ENCODE peak calls at places on chromosomes 3 and 15, in ten cellular contexts. One of them, this sample, is unnamed.

GRCh38 chr3:12392101-12392878 is 92.0 kb upstream of the TSEN2 start:
- DNase-seq in EL: no peak
- DNase-seq in left ventricle myocardium inferior: no peak
- DNase-seq in kidney epithelial cell: no peak
- DNase-seq in SW480: no peak
- DNase-seq in nephron progenitor cell: no peak
- DNase-seq in NCI-H345: no peak
- DNase-seq in NCI-H524 treated with DMSO at 0.1 percent for 48 hours: no peak
- DNase-seq in cardiac fibroblast: no peak
- DNase-seq in substantia nigra: no peak
- DNase-seq in this sample: no peak

GRCh38 chr3:57787867-57788623 is 31.9 kb downstream of the SLMAP start:
- DNase-seq in EL: peak
- DNase-seq in left ventricle myocardium inferior: no peak
- DNase-seq in kidney epithelial cell: peak
- DNase-seq in SW480: no peak
- DNase-seq in nephron progenitor cell: no peak
- DNase-seq in NCI-H345: no peak
- DNase-seq in NCI-H524 treated with DMSO at 0.1 percent for 48 hours: no peak
- DNase-seq in cardiac fibroblast: peak
- DNase-seq in substantia nigra: no peak
- DNase-seq in this sample: no peak

GRCh38 chr15:69623521-69624513 is 171.2 kb downstream of the RPLP1 start:
- DNase-seq in EL: no peak
- DNase-seq in left ventricle myocardium inferior: no peak
- DNase-seq in kidney epithelial cell: no peak
- DNase-seq in SW480: no peak
- DNase-seq in nephron progenitor cell: no peak
- DNase-seq in NCI-H345: no peak
- DNase-seq in NCI-H524 treated with DMSO at 0.1 percent for 48 hours: no peak
- DNase-seq in cardiac fibroblast: no peak
- DNase-seq in substantia nigra: no peak
- DNase-seq in this sample: no peak

GRCh38 chr3:36776436-36776835 is 12.1 kb upstream of the DCLK3 start:
- DNase-seq in EL: no peak
- DNase-seq in left ventricle myocardium inferior: no peak
- DNase-seq in kidney epithelial cell: no peak
- DNase-seq in SW480: no peak
- DNase-seq in nephron progenitor cell: no peak
- DNase-seq in NCI-H345: no peak
- DNase-seq in NCI-H524 treated with DMSO at 0.1 percent for 48 hours: no peak
- DNase-seq in cardiac fibroblast: no peak
- DNase-seq in substantia nigra: no peak
- DNase-seq in this sample: no peak

GRCh38 chr3:30770387-30770786 is 124.1 kb downstream of the GADL1 start:
- DNase-seq in EL: peak
- DNase-seq in left ventricle myocardium inferior: no peak
- DNase-seq in kidney epithelial cell: peak
- DNase-seq in SW480: peak
- DNase-seq in nephron progenitor cell: no peak
- DNase-seq in NCI-H345: no peak
- DNase-seq in NCI-H524 treated with DMSO at 0.1 percent for 48 hours: no peak
- DNase-seq in cardiac fibroblast: peak
- DNase-seq in substantia nigra: no peak
- DNase-seq in this sample: no peak

GRCh38 chr3:139935866-139936817 is 1.2 kb downstream of the CLSTN2 start:
- DNase-seq in EL: no peak
- DNase-seq in left ventricle myocardium inferior: peak
- DNase-seq in kidney epithelial cell: no peak
- DNase-seq in SW480: peak
- DNase-seq in nephron progenitor cell: peak
- DNase-seq in NCI-H345: no peak
- DNase-seq in NCI-H524 treated with DMSO at 0.1 percent for 48 hours: no peak
- DNase-seq in cardiac fibroblast: peak
- DNase-seq in substantia nigra: no peak
- DNase-seq in this sample: no peak

GRCh38 chr15:91336691-91337090 is 236.6 kb downstream of the SV2B start:
- DNase-seq in EL: no peak
- DNase-seq in left ventricle myocardium inferior: no peak
- DNase-seq in kidney epithelial cell: no peak
- DNase-seq in SW480: no peak
- DNase-seq in nephron progenitor cell: no peak
- DNase-seq in NCI-H345: no peak
- DNase-seq in NCI-H524 treated with DMSO at 0.1 percent for 48 hours: no peak
- DNase-seq in cardiac fibroblast: no peak
- DNase-seq in substantia nigra: no peak
- DNase-seq in this sample: no peak

GRCh38 chr3:195117978-195118581 is 152.9 kb downstream of the XXYLT1 start:
- DNase-seq in EL: peak
- DNase-seq in left ventricle myocardium inferior: no peak
- DNase-seq in kidney epithelial cell: no peak
- DNase-seq in SW480: peak
- DNase-seq in nephron progenitor cell: no peak
- DNase-seq in NCI-H345: no peak
- DNase-seq in NCI-H524 treated with DMSO at 0.1 percent for 48 hours: no peak
- DNase-seq in cardiac fibroblast: peak
- DNase-seq in substantia nigra: no peak
- DNase-seq in this sample: no peak

GRCh38 chr15:33926260-33926659 is 42.0 kb upstream of the CHRM5 start:
- DNase-seq in EL: no peak
- DNase-seq in left ventricle myocardium inferior: no peak
- DNase-seq in kidney epithelial cell: no peak
- DNase-seq in SW480: no peak
- DNase-seq in nephron progenitor cell: peak
- DNase-seq in NCI-H345: no peak
- DNase-seq in NCI-H524 treated with DMSO at 0.1 percent for 48 hours: no peak
- DNase-seq in cardiac fibroblast: no peak
- DNase-seq in substantia nigra: no peak
- DNase-seq in this sample: no peak

GRCh38 chr15:63348392-63348791 is 33.3 kb downstream of the CA12 start:
- DNase-seq in EL: peak
- DNase-seq in left ventricle myocardium inferior: peak
- DNase-seq in kidney epithelial cell: no peak
- DNase-seq in SW480: no peak
- DNase-seq in nephron progenitor cell: no peak
- DNase-seq in NCI-H345: peak
- DNase-seq in NCI-H524 treated with DMSO at 0.1 percent for 48 hours: no peak
- DNase-seq in cardiac fibroblast: peak
- DNase-seq in substantia nigra: peak
- DNase-seq in this sample: no peak

GRCh38 chr3:46811615-46812236 is 51.5 kb downstream of the MYL3 start:
- DNase-seq in EL: no peak
- DNase-seq in left ventricle myocardium inferior: no peak
- DNase-seq in kidney epithelial cell: no peak
- DNase-seq in SW480: no peak
- DNase-seq in nephron progenitor cell: peak
- DNase-seq in NCI-H345: no peak
- DNase-seq in NCI-H524 treated with DMSO at 0.1 percent for 48 hours: no peak
- DNase-seq in cardiac fibroblast: no peak
- DNase-seq in substantia nigra: no peak
- DNase-seq in this sample: no peak

GRCh38 chr3:40312661-40313226 is 3.2 kb downstream of the EIF1B start:
- DNase-seq in EL: peak
- DNase-seq in left ventricle myocardium inferior: no peak
- DNase-seq in kidney epithelial cell: no peak
- DNase-seq in SW480: no peak
- DNase-seq in nephron progenitor cell: no peak
- DNase-seq in NCI-H345: no peak
- DNase-seq in NCI-H524 treated with DMSO at 0.1 percent for 48 hours: no peak
- DNase-seq in cardiac fibroblast: peak
- DNase-seq in substantia nigra: no peak
- DNase-seq in this sample: no peak

GRCh38 chr3:87634426-87634825 is 358.0 kb upstream of the POU1F1 start:
- DNase-seq in EL: no peak
- DNase-seq in left ventricle myocardium inferior: no peak
- DNase-seq in kidney epithelial cell: no peak
- DNase-seq in SW480: no peak
- DNase-seq in nephron progenitor cell: no peak
- DNase-seq in NCI-H345: no peak
- DNase-seq in NCI-H524 treated with DMSO at 0.1 percent for 48 hours: no peak
- DNase-seq in cardiac fibroblast: no peak
- DNase-seq in substantia nigra: no peak
- DNase-seq in this sample: no peak

GRCh38 chr15:90106522-90107117 is 4.4 kb upstream of the IDH2 start:
- DNase-seq in EL: peak
- DNase-seq in left ventricle myocardium inferior: peak
- DNase-seq in kidney epithelial cell: no peak
- DNase-seq in SW480: peak
- DNase-seq in nephron progenitor cell: peak
- DNase-seq in NCI-H345: peak
- DNase-seq in NCI-H524 treated with DMSO at 0.1 percent for 48 hours: no peak
- DNase-seq in cardiac fibroblast: peak
- DNase-seq in substantia nigra: no peak
- DNase-seq in this sample: no peak

GRCh38 chr3:115699741-115700140 is 76.4 kb downstream of the GAP43 start:
- DNase-seq in EL: peak
- DNase-seq in left ventricle myocardium inferior: no peak
- DNase-seq in kidney epithelial cell: no peak
- DNase-seq in SW480: no peak
- DNase-seq in nephron progenitor cell: no peak
- DNase-seq in NCI-H345: no peak
- DNase-seq in NCI-H524 treated with DMSO at 0.1 percent for 48 hours: no peak
- DNase-seq in cardiac fibroblast: peak
- DNase-seq in substantia nigra: no peak
- DNase-seq in this sample: no peak

GRCh38 chr15:83380682-83381081 is 66.5 kb upstream of the SH3GL3 start:
- DNase-seq in EL: peak
- DNase-seq in left ventricle myocardium inferior: peak
- DNase-seq in kidney epithelial cell: no peak
- DNase-seq in SW480: peak
- DNase-seq in nephron progenitor cell: peak
- DNase-seq in NCI-H345: no peak
- DNase-seq in NCI-H524 treated with DMSO at 0.1 percent for 48 hours: peak
- DNase-seq in cardiac fibroblast: peak
- DNase-seq in substantia nigra: peak
- DNase-seq in this sample: peak

GRCh38 chr15:90086868-90087268 is 15.4 kb downstream of the IDH2 start:
- DNase-seq in EL: peak
- DNase-seq in left ventricle myocardium inferior: no peak
- DNase-seq in kidney epithelial cell: no peak
- DNase-seq in SW480: peak
- DNase-seq in nephron progenitor cell: peak
- DNase-seq in NCI-H345: no peak
- DNase-seq in NCI-H524 treated with DMSO at 0.1 percent for 48 hours: no peak
- DNase-seq in cardiac fibroblast: peak
- DNase-seq in substantia nigra: no peak
- DNase-seq in this sample: peak

GRCh38 chr3:52685705-52686691 is at the start of the genes GNL3 and PBRM1:
- DNase-seq in EL: peak
- DNase-seq in left ventricle myocardium inferior: peak
- DNase-seq in kidney epithelial cell: peak
- DNase-seq in SW480: peak
- DNase-seq in nephron progenitor cell: peak
- DNase-seq in NCI-H345: peak
- DNase-seq in NCI-H524 treated with DMSO at 0.1 percent for 48 hours: peak
- DNase-seq in cardiac fibroblast: peak
- DNase-seq in substantia nigra: peak
- DNase-seq in this sample: peak

GRCh38 chr3:111485086-111485485 is 56.9 kb upstream of the CD96 start:
- DNase-seq in EL: no peak
- DNase-seq in left ventricle myocardium inferior: no peak
- DNase-seq in kidney epithelial cell: no peak
- DNase-seq in SW480: no peak
- DNase-seq in nephron progenitor cell: no peak
- DNase-seq in NCI-H345: no peak
- DNase-seq in NCI-H524 treated with DMSO at 0.1 percent for 48 hours: peak
- DNase-seq in cardiac fibroblast: peak
- DNase-seq in substantia nigra: no peak
- DNase-seq in this sample: no peak

GRCh38 chr3:23805228-23805880 is 401 bp upstream of the UBE2E1 start:
- DNase-seq in EL: no peak
- DNase-seq in left ventricle myocardium inferior: no peak
- DNase-seq in kidney epithelial cell: no peak
- DNase-seq in SW480: no peak
- DNase-seq in nephron progenitor cell: no peak
- DNase-seq in NCI-H345: no peak
- DNase-seq in NCI-H524 treated with DMSO at 0.1 percent for 48 hours: no peak
- DNase-seq in cardiac fibroblast: no peak
- DNase-seq in substantia nigra: no peak
- DNase-seq in this sample: no peak

GRCh38 chr3:172289583-172289982 is 158.7 kb downstream of the GHSR start:
- DNase-seq in EL: no peak
- DNase-seq in left ventricle myocardium inferior: peak
- DNase-seq in kidney epithelial cell: no peak
- DNase-seq in SW480: no peak
- DNase-seq in nephron progenitor cell: no peak
- DNase-seq in NCI-H345: no peak
- DNase-seq in NCI-H524 treated with DMSO at 0.1 percent for 48 hours: no peak
- DNase-seq in cardiac fibroblast: no peak
- DNase-seq in substantia nigra: no peak
- DNase-seq in this sample: no peak

GRCh38 chr15:56460947-56461346 is 4.0 kb downstream of the MNS1 start:
- DNase-seq in EL: no peak
- DNase-seq in left ventricle myocardium inferior: no peak
- DNase-seq in kidney epithelial cell: no peak
- DNase-seq in SW480: no peak
- DNase-seq in nephron progenitor cell: no peak
- DNase-seq in NCI-H345: no peak
- DNase-seq in NCI-H524 treated with DMSO at 0.1 percent for 48 hours: no peak
- DNase-seq in cardiac fibroblast: no peak
- DNase-seq in substantia nigra: no peak
- DNase-seq in this sample: no peak

GRCh38 chr15:82832601-82833209 is 23.3 kb downstream of the WHAMM start:
- DNase-seq in EL: peak
- DNase-seq in left ventricle myocardium inferior: no peak
- DNase-seq in kidney epithelial cell: peak
- DNase-seq in SW480: peak
- DNase-seq in nephron progenitor cell: no peak
- DNase-seq in NCI-H345: no peak
- DNase-seq in NCI-H524 treated with DMSO at 0.1 percent for 48 hours: no peak
- DNase-seq in cardiac fibroblast: peak
- DNase-seq in substantia nigra: no peak
- DNase-seq in this sample: peak

GRCh38 chr3:24713516-24713915 is 218.9 kb upstream of the THRB start:
- DNase-seq in EL: no peak
- DNase-seq in left ventricle myocardium inferior: no peak
- DNase-seq in kidney epithelial cell: no peak
- DNase-seq in SW480: no peak
- DNase-seq in nephron progenitor cell: no peak
- DNase-seq in NCI-H345: no peak
- DNase-seq in NCI-H524 treated with DMSO at 0.1 percent for 48 hours: no peak
- DNase-seq in cardiac fibroblast: no peak
- DNase-seq in substantia nigra: no peak
- DNase-seq in this sample: no peak

GRCh38 chr3:14962762-14963161 is 15.4 kb downstream of the NR2C2 start:
- DNase-seq in EL: peak
- DNase-seq in left ventricle myocardium inferior: no peak
- DNase-seq in kidney epithelial cell: no peak
- DNase-seq in SW480: no peak
- DNase-seq in nephron progenitor cell: no peak
- DNase-seq in NCI-H345: no peak
- DNase-seq in NCI-H524 treated with DMSO at 0.1 percent for 48 hours: no peak
- DNase-seq in cardiac fibroblast: no peak
- DNase-seq in substantia nigra: no peak
- DNase-seq in this sample: no peak

GRCh38 chr15:74799843-74800558 is 12.6 kb upstream of the LMAN1L start:
- DNase-seq in EL: peak
- DNase-seq in left ventricle myocardium inferior: peak
- DNase-seq in kidney epithelial cell: no peak
- DNase-seq in SW480: peak
- DNase-seq in nephron progenitor cell: peak
- DNase-seq in NCI-H345: peak
- DNase-seq in NCI-H524 treated with DMSO at 0.1 percent for 48 hours: no peak
- DNase-seq in cardiac fibroblast: peak
- DNase-seq in substantia nigra: peak
- DNase-seq in this sample: peak

GRCh38 chr15:45165536-45165935 is 22.2 kb downstream of the SHF start:
- DNase-seq in EL: no peak
- DNase-seq in left ventricle myocardium inferior: no peak
- DNase-seq in kidney epithelial cell: no peak
- DNase-seq in SW480: no peak
- DNase-seq in nephron progenitor cell: no peak
- DNase-seq in NCI-H345: no peak
- DNase-seq in NCI-H524 treated with DMSO at 0.1 percent for 48 hours: no peak
- DNase-seq in cardiac fibroblast: no peak
- DNase-seq in substantia nigra: no peak
- DNase-seq in this sample: no peak

GRCh38 chr3:27616031-27616430 is 106.1 kb downstream of the EOMES start:
- DNase-seq in EL: no peak
- DNase-seq in left ventricle myocardium inferior: no peak
- DNase-seq in kidney epithelial cell: no peak
- DNase-seq in SW480: no peak
- DNase-seq in nephron progenitor cell: no peak
- DNase-seq in NCI-H345: no peak
- DNase-seq in NCI-H524 treated with DMSO at 0.1 percent for 48 hours: no peak
- DNase-seq in cardiac fibroblast: no peak
- DNase-seq in substantia nigra: no peak
- DNase-seq in this sample: no peak

This sample was measured in stimulated activated naive CD4-positive, alpha-beta T cell treated with Interleukin-2 at 50 U/mL for 16 hours.